ENCODE peak calls at places on chromosome 15, in five cellular contexts. O, M, J, U and K are unnamed samples. For H3K9me3, the result is how much of the 10 kb centered on the place peaks cover.

GRCh38 chr15:60917469-60918130 is 311.5 kb downstream of the RORA start:
- DNase-seq in U (peak), O (no peak), J (no peak), M (peak), K (no peak)

GRCh38 chr15:45265506-45265905 is 13.5 kb downstream of the SLC28A2 start:
- DNase-seq in U (no peak), J (no peak), O (no peak), M (no peak), K (no peak)

GRCh38 chr15:78808550-78808949 is 2.7 kb downstream of the ADAMTS7 start:
- DNase-seq in U (no peak), O (peak), M (peak), J (no peak), K (no peak)

GRCh38 chr15:98684441-98684840 is 36.1 kb downstream of the IGF1R start:
- DNase-seq in U (no peak), M (no peak), J (no peak), O (peak), K (no peak)

GRCh38 chr15:36914962-36915808 is 185.2 kb downstream of the MEIS2 start:
- DNase-seq in O (peak), U (no peak), J (no peak), M (no peak), K (no peak)

GRCh38 chr15:51046799-51047449 is 47.8 kb downstream of the TNFAIP8L3 start:
- DNase-seq in O (peak), U (no peak), M (peak), J (no peak), K (no peak)

GRCh38 chr15:59738676-59739075 is 49.6 kb upstream of the BNIP2 start:
- DNase-seq in O (no peak), M (no peak), J (no peak), U (no peak), K (no peak)

GRCh38 chr15:29140475-29141172 is 129.0 kb downstream of the NSMCE3 start:
- DNase-seq in M (no peak), U (peak), J (no peak), O (no peak), K (no peak)

GRCh38 chr15:85934691-85935090 is 140.0 kb upstream of the KLHL25 start:
- DNase-seq in J (no peak), U (no peak), M (no peak), O (no peak), K (no peak)

GRCh38 chr15:51117270-51117669 is 22.6 kb upstream of the TNFAIP8L3 start:
- DNase-seq in U (no peak), J (no peak), M (no peak), O (no peak), K (no peak)

GRCh38 chr15:64813075-64813474 is 12.4 kb downstream of the PIF1 start:
- DNase-seq in O (no peak), U (no peak), M (peak), J (no peak), K (no peak)

GRCh38 chr15:80585544-80586018 is 109.5 kb upstream of the ABHD17C start:
- DNase-seq in M (no peak), U (no peak), J (no peak), O (no peak), K (no peak)

GRCh38 chr15:70086636-70087035 is 11.1 kb downstream of the TLE3 start:
- DNase-seq in U (no peak), M (peak), J (no peak), O (no peak), K (no peak)

GRCh38 chr15:78007965-78008886 is 69.3 kb downstream of the TBC1D2B start:
- DNase-seq in M (peak), O (peak), U (peak), J (peak), K (no peak)

GRCh38 chr15:57554063-57554820 is 37.5 kb upstream of the MYZAP start:
- DNase-seq in M (no peak), O (peak), U (no peak), J (no peak), K (no peak)

GRCh38 chr15:71136159-71137137 is 21.2 kb downstream of the THSD4 start:
- DNase-seq in O (peak), U (no peak), J (no peak), M (no peak), K (no peak)

GRCh38 chr15:91908401-91908800 is 54.9 kb downstream of the SLCO3A1 start:
- DNase-seq in J (no peak), M (no peak), O (peak), U (no peak), K (no peak)

GRCh38 chr15:31263751-31264533 is 62.7 kb upstream of the KLF13 start:
- DNase-seq in U (peak), J (peak), O (no peak), M (peak), K (peak)

GRCh38 chr15:51332211-51333147 is 5.9 kb downstream of the CYP19A1 start:
- DNase-seq in U (no peak), O (peak), J (no peak), M (no peak), K (no peak)

GRCh38 chr15:76802411-76802810 is 102.7 kb downstream of the SCAPER start:
- DNase-seq in O (no peak), M (no peak), J (no peak), U (no peak), K (no peak)

GRCh38 chr15:39564972-39565665 is 15.8 kb upstream of the THBS1 start:
- DNase-seq in M (no peak), J (no peak), O (no peak), U (no peak), K (no peak)

GRCh38 chr15:31480356-31481058 is 153.9 kb downstream of the KLF13 start:
- DNase-seq in U (no peak), O (no peak), J (no peak), M (no peak), K (no peak)

GRCh38 chr15:79091204-79091867 is 756 bp upstream of the RASGRF1 start:
- DNase-seq in J (peak), U (no peak), O (peak), M (no peak), K (no peak)

GRCh38 chr15:80386151-80386550 is 18.0 kb upstream of the ARNT2 start:
- DNase-seq in J (no peak), O (no peak), M (no peak), U (no peak), K (no peak)

GRCh38 chr15:48096813-48097212 is 24.0 kb upstream of the SLC24A5 start:
- DNase-seq in O (peak), J (no peak), M (no peak), U (no peak), K (no peak)

GRCh38 chr15:63107895-63108546 is 13.6 kb upstream of the LACTB start:
- DNase-seq in J (no peak), U (no peak), M (no peak), O (peak), K (no peak)

GRCh38 chr15:71666723-71667122 is 143.6 kb upstream of the NR2E3 start:
- DNase-seq in U (no peak), M (no peak), J (no peak), O (no peak), K (no peak)

GRCh38 chr15:99131441-99132023 is 26.7 kb downstream of the SYNM start:
- DNase-seq in O (no peak), M (no peak), J (no peak), U (peak), K (no peak)

GRCh38 chr15:36557364-36557763 is 22.1 kb upstream of the CDIN1 start:
- DNase-seq in J (no peak), U (no peak), M (no peak), O (no peak), K (no peak)

GRCh38 chr15:91841861-91842260 is 11.6 kb upstream of the SLCO3A1 start:
- DNase-seq in M (no peak), U (no peak), J (no peak), O (no peak), K (no peak)

GRCh38 chr15:67101981-67102929 is 36.9 kb downstream of the SMAD3 start:
- DNase-seq in M (no peak), J (no peak), O (no peak), U (no peak), K (no peak)

GRCh38 chr15:71093089-71094024 is 21.9 kb upstream of the THSD4 start:
- DNase-seq in J (no peak), O (peak), U (no peak), M (no peak), K (no peak)

GRCh38 chr15:99414755-99415731 is 150.7 kb upstream of the MEF2A start:
- DNase-seq in J (peak), O (no peak), M (no peak), U (no peak), K (no peak)

GRCh38 chr15:39435244-39435643 is 145.6 kb upstream of the THBS1 start:
- DNase-seq in O (no peak), U (no peak), M (no peak), J (no peak), K (no peak)

GRCh38 chr15:76336254-76337046 is at the start of gene ISL2:
- DNase-seq in U (no peak), O (peak), M (no peak), J (peak), K (no peak)

GRCh38 chr15:62832231-62832630 is 210.3 kb upstream of the TPM1 start:
- DNase-seq in U (no peak), O (no peak), M (no peak), J (no peak), K (no peak)

GRCh38 chr15:25065286-25065685 is 110.5 kb downstream of the SNRPN start:
- DNase-seq in J (peak), O (no peak), M (peak), U (no peak), K (no peak)
- H3K9me3 ChIP-seq in J (half or more), O (half or more), M (half or more), U (half or more), K (under half)

GRCh38 chr15:25066708-25067107 is 111.9 kb downstream of the SNRPN start:
- DNase-seq in O (no peak), J (peak), M (peak), U (no peak), K (no peak)
- H3K9me3 ChIP-seq in O (half or more), J (half or more), M (half or more), U (half or more), K (half or more)

DNA sequence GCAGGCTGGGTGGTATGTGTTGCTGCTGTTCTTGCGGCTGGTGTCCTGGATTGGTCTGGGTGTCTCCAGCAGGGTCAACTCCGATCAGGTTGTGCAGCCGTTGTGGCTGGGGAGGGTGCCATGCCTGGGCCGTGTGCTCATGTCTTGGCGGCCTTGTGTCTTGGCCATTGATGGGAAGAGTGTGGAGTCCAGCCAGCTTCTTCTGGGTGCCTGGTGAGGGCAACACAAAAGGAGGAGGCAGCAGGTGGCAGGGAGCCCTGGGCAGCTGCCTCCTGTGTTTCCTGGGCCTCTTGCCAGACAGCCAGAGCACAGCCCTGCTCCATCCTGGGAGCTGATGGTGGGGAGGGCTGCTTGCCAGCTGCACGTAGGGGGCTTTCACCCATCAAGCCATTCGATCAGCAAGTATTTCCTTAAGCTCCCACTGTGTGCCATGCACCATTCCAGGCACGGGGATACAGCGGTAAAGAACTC is 4.3 kb downstream of the CHAC1 start:
- DNase-seq in J (peak), O (no peak), M (peak), U (peak), K (no peak)
- H3K9me3 ChIP-seq in J (under half), O (under half), M (under half), U (under half), K (under half)

GRCh38 chr15:94924057-94924456 is 692.7 kb downstream of the MCTP2 start:
- DNase-seq in U (no peak), O (no peak), J (no peak), M (no peak), K (no peak)
- H3K9me3 ChIP-seq in U (under half), O (under half), J (under half), M (under half), K (under half)

DNA sequence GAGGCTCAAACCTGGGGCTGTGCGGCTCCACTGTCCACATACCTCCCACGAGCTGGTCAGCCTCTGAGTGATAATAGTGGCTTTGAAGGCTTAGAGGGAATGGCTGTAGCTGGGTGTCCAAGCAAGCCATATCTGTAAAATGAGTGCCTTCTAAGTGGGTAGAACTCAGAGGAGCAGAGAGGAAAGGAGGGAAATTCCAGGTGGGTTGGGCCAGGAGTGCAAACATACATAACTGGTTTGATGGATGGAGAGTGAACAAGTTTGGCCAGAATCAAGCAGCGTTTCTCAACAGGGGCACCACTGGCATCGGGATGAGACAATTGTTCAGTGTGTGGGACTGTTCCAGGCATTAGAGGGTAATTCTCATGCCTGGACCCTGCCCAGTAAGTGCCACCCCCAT is 91.1 kb downstream of the ASB7 start:
- DNase-seq in O (no peak), U (no peak), M (no peak), J (peak), K (no peak)
- H3K9me3 ChIP-seq in O (under half), U (under half), M (under half), J (under half), K (under half)